ENCODE peak calls at places on chromosomes 16 and 17, in seven cellular contexts. S is NCI-H460; D is activated naive CD4-positive, alpha-beta T cell; O is HS-5; C is fibroblast of lung; L is activated CD4-positive, CD25-positive, alpha-beta regulatory T cell; B is fibroblast of mammary gland. F is an unnamed sample.

GRCh38 chr17:33334703-33335102 is 41.6 kb upstream of the ASIC2 start:
- DNase-seq in S (no peak), D (no peak), O (no peak), C (no peak), L (no peak), B (no peak), F (no peak)

GRCh38 chr16:88647178-88648070 is 3.4 kb downstream of the CYBA start:
- DNase-seq in S (no peak), D (no peak), O (no peak), C (no peak), L (no peak), B (no peak), F (no peak)

GRCh38 chr16:67939507-67940435 is 3.1 kb upstream of the PSMB10 start:
- DNase-seq in S (no peak), D (peak), O (no peak), C (no peak), L (no peak), B (no peak), F (no peak)

GRCh38 chr17:18187816-18188761 is 4.5 kb downstream of the ALKBH5 start:
- DNase-seq in S (no peak), D (no peak), O (no peak), C (peak), L (no peak), B (peak), F (no peak)

GRCh38 chr16:1105888-1106620 is 10.0 kb upstream of the C1QTNF8 start:
- DNase-seq in S (peak), D (peak), O (no peak), C (peak), L (no peak), B (peak), F (peak)

GRCh38 chr16:84312783-84313382 is 18.2 kb downstream of the WFDC1 start:
- DNase-seq in S (no peak), D (no peak), O (no peak), C (no peak), L (no peak), B (no peak), F (peak)

GRCh38 chr16:4290236-4290830 is 17.5 kb upstream of the TFAP4 start:
- DNase-seq in S (peak), D (no peak), O (no peak), C (peak), L (no peak), B (peak), F (peak)

GRCh38 chr16:31136287-31136662 is 748 bp upstream of the PRSS8 start:
- DNase-seq in S (no peak), D (no peak), O (no peak), C (no peak), L (no peak), B (no peak), F (no peak)

GRCh38 chr17:3981455-3981854 is 17.2 kb upstream of the ATP2A3 start:
- DNase-seq in S (no peak), D (no peak), O (no peak), C (no peak), L (no peak), B (no peak), F (no peak)

GRCh38 chr17:1558401-1558800 is 4.2 kb downstream of the PITPNA start:
- DNase-seq in S (no peak), D (no peak), O (no peak), C (no peak), L (no peak), B (no peak), F (no peak)

GRCh38 chr17:77308768-77309726 is 168.3 kb downstream of the SEC14L1 start:
- DNase-seq in S (no peak), D (no peak), O (no peak), C (peak), L (no peak), B (peak), F (no peak)

GRCh38 chr17:37429442-37429841 is 22.8 kb downstream of the TADA2A start:
- DNase-seq in S (no peak), D (no peak), O (no peak), C (peak), L (no peak), B (peak), F (no peak)

GRCh38 chr17:71052971-71053370 is 883.6 kb downstream of the KCNJ2 start:
- DNase-seq in S (no peak), D (no peak), O (no peak), C (no peak), L (no peak), B (no peak), F (no peak)

GRCh38 chr16:57260294-57260929 is 15.4 kb downstream of the ARL2BP start:
- DNase-seq in S (no peak), D (peak), O (no peak), C (peak), L (no peak), B (peak), F (no peak)

GRCh38 chr17:4997302-4998026 is at the start of the genes INCA1 and KIF1C:
- DNase-seq in S (peak), D (peak), O (peak), C (peak), L (peak), B (peak), F (peak)